ENCODE peak calls at places on chromosome 22, in eight cellular contexts. One of them, this sample, is unnamed.

GRCh38 chr22:23212061-23213030 is 32.0 kb downstream of the BCR start:
- DNase-seq in esophagus squamous epithelium: no peak
- DNase-seq in AG04450: no peak
- DNase-seq in kidney: peak
- DNase-seq in prostate gland: no peak
- DNase-seq in ovary: no peak
- DNase-seq in neural progenitor cell: no peak
- DNase-seq in AG09309: no peak
- DNase-seq in this sample: no peak

GRCh38 chr22:43555561-43556515 is 144.0 kb downstream of the MPPED1 start:
- DNase-seq in esophagus squamous epithelium: no peak
- DNase-seq in AG04450: no peak
- DNase-seq in kidney: no peak
- DNase-seq in prostate gland: no peak
- DNase-seq in ovary: no peak
- DNase-seq in neural progenitor cell: no peak
- DNase-seq in AG09309: no peak
- DNase-seq in this sample: no peak

GRCh38 chr22:33920927-33921575 is 775 bp upstream of the LARGE1 start:
- DNase-seq in esophagus squamous epithelium: peak
- DNase-seq in AG04450: peak
- DNase-seq in kidney: peak
- DNase-seq in prostate gland: peak
- DNase-seq in ovary: peak
- DNase-seq in neural progenitor cell: peak
- DNase-seq in AG09309: peak
- DNase-seq in this sample: peak

GRCh38 chr22:26041931-26042330 is 127.3 kb upstream of the SEZ6L start:
- DNase-seq in esophagus squamous epithelium: no peak
- DNase-seq in AG04450: no peak
- DNase-seq in kidney: no peak
- DNase-seq in prostate gland: no peak
- DNase-seq in ovary: no peak
- DNase-seq in neural progenitor cell: no peak
- DNase-seq in AG09309: no peak
- DNase-seq in this sample: no peak

GRCh38 chr22:34878996-34879395 is 187.0 kb upstream of the ISX start:
- DNase-seq in esophagus squamous epithelium: no peak
- DNase-seq in AG04450: no peak
- DNase-seq in kidney: no peak
- DNase-seq in prostate gland: no peak
- DNase-seq in ovary: no peak
- DNase-seq in neural progenitor cell: no peak
- DNase-seq in AG09309: no peak
- DNase-seq in this sample: no peak

GRCh38 chr22:25111579-25112517 is 87.8 kb upstream of the CRYBB3 start:
- DNase-seq in esophagus squamous epithelium: no peak
- DNase-seq in AG04450: no peak
- DNase-seq in kidney: peak
- DNase-seq in prostate gland: peak
- DNase-seq in ovary: no peak
- DNase-seq in neural progenitor cell: no peak
- DNase-seq in AG09309: no peak
- DNase-seq in this sample: no peak

GRCh38 chr22:37742374-37743092 is 45.7 kb downstream of the TRIOBP start:
- DNase-seq in esophagus squamous epithelium: no peak
- DNase-seq in AG04450: peak
- DNase-seq in kidney: no peak
- DNase-seq in prostate gland: no peak
- DNase-seq in ovary: peak
- DNase-seq in neural progenitor cell: no peak
- DNase-seq in AG09309: peak
- DNase-seq in this sample: peak

GRCh38 chr22:38398609-38399401 is 56.2 kb downstream of the KCNJ4 start:
- DNase-seq in esophagus squamous epithelium: peak
- DNase-seq in AG04450: peak
- DNase-seq in kidney: peak
- DNase-seq in prostate gland: peak
- DNase-seq in ovary: peak
- DNase-seq in neural progenitor cell: peak
- DNase-seq in AG09309: no peak
- DNase-seq in this sample: no peak

GRCh38 chr22:37321288-37321687 is 39.0 kb downstream of the CYTH4 start:
- DNase-seq in esophagus squamous epithelium: no peak
- DNase-seq in AG04450: no peak
- DNase-seq in kidney: no peak
- DNase-seq in prostate gland: no peak
- DNase-seq in ovary: no peak
- DNase-seq in neural progenitor cell: no peak
- DNase-seq in AG09309: no peak
- DNase-seq in this sample: no peak

GRCh38 chr22:40410272-40410671 is 39.9 kb downstream of the SGSM3 start:
- DNase-seq in esophagus squamous epithelium: no peak
- DNase-seq in AG04450: no peak
- DNase-seq in kidney: no peak
- DNase-seq in prostate gland: no peak
- DNase-seq in ovary: peak
- DNase-seq in neural progenitor cell: no peak
- DNase-seq in AG09309: no peak
- DNase-seq in this sample: no peak

GRCh38 chr22:22408731-22409696 is 99.5 kb downstream of the ZNF280B start:
- DNase-seq in esophagus squamous epithelium: no peak
- DNase-seq in AG04450: no peak
- DNase-seq in kidney: no peak
- DNase-seq in prostate gland: no peak
- DNase-seq in ovary: no peak
- DNase-seq in neural progenitor cell: peak
- DNase-seq in AG09309: no peak
- DNase-seq in this sample: no peak

GRCh38 chr22:43642807-43643206 is 169.3 kb downstream of the EFCAB6 start:
- DNase-seq in esophagus squamous epithelium: no peak
- DNase-seq in AG04450: no peak
- DNase-seq in kidney: no peak
- DNase-seq in prostate gland: no peak
- DNase-seq in ovary: no peak
- DNase-seq in neural progenitor cell: no peak
- DNase-seq in AG09309: no peak
- DNase-seq in this sample: no peak

GRCh38 chr22:35308480-35308945 is 8.8 kb downstream of the TOM1 start:
- DNase-seq in esophagus squamous epithelium: no peak
- DNase-seq in AG04450: no peak
- DNase-seq in kidney: no peak
- DNase-seq in prostate gland: no peak
- DNase-seq in ovary: no peak
- DNase-seq in neural progenitor cell: no peak
- DNase-seq in AG09309: no peak
- DNase-seq in this sample: no peak

GRCh38 chr22:22907551-22908494 is 20.2 kb downstream of the IGLL5 start:
- DNase-seq in esophagus squamous epithelium: no peak
- DNase-seq in AG04450: no peak
- DNase-seq in kidney: peak
- DNase-seq in prostate gland: no peak
- DNase-seq in ovary: no peak
- DNase-seq in neural progenitor cell: no peak
- DNase-seq in AG09309: no peak
- DNase-seq in this sample: no peak

GRCh38 chr22:45958971-45959370 is 18.0 kb downstream of the WNT7B start:
- DNase-seq in esophagus squamous epithelium: no peak
- DNase-seq in AG04450: no peak
- DNase-seq in kidney: no peak
- DNase-seq in prostate gland: no peak
- DNase-seq in ovary: no peak
- DNase-seq in neural progenitor cell: no peak
- DNase-seq in AG09309: no peak
- DNase-seq in this sample: no peak

GRCh38 chr22:46142548-46143490 is 7.5 kb upstream of the PPARA start:
- DNase-seq in esophagus squamous epithelium: no peak
- DNase-seq in AG04450: no peak
- DNase-seq in kidney: peak
- DNase-seq in prostate gland: no peak
- DNase-seq in ovary: peak
- DNase-seq in neural progenitor cell: no peak
- DNase-seq in AG09309: no peak
- DNase-seq in this sample: no peak

GRCh38 chr22:17152971-17153370 is 6.1 kb downstream of the HDHD5 start:
- DNase-seq in esophagus squamous epithelium: no peak
- DNase-seq in AG04450: no peak
- DNase-seq in kidney: no peak
- DNase-seq in prostate gland: peak
- DNase-seq in ovary: no peak
- DNase-seq in neural progenitor cell: no peak
- DNase-seq in AG09309: no peak
- DNase-seq in this sample: no peak

GRCh38 chr22:24418786-24419479 is 8.5 kb upstream of the ADORA2A start:
- DNase-seq in esophagus squamous epithelium: no peak
- DNase-seq in AG04450: no peak
- DNase-seq in kidney: peak
- DNase-seq in prostate gland: no peak
- DNase-seq in ovary: no peak
- DNase-seq in neural progenitor cell: no peak
- DNase-seq in AG09309: no peak
- DNase-seq in this sample: no peak

GRCh38 chr22:29342577-29343312 is 27.2 kb upstream of the RASL10A start:
- DNase-seq in esophagus squamous epithelium: no peak
- DNase-seq in AG04450: no peak
- DNase-seq in kidney: no peak
- DNase-seq in prostate gland: peak
- DNase-seq in ovary: no peak
- DNase-seq in neural progenitor cell: no peak
- DNase-seq in AG09309: no peak
- DNase-seq in this sample: no peak

GRCh38 chr22:17601031-17601430 is 27.5 kb downstream of the ATP6V1E1 start:
- DNase-seq in esophagus squamous epithelium: no peak
- DNase-seq in AG04450: no peak
- DNase-seq in kidney: peak
- DNase-seq in prostate gland: peak
- DNase-seq in ovary: no peak
- DNase-seq in neural progenitor cell: no peak
- DNase-seq in AG09309: no peak
- DNase-seq in this sample: no peak

GRCh38 chr22:27057717-27058116 is 400.3 kb downstream of the MIAT start:
- DNase-seq in esophagus squamous epithelium: no peak
- DNase-seq in AG04450: no peak
- DNase-seq in kidney: no peak
- DNase-seq in prostate gland: no peak
- DNase-seq in ovary: no peak
- DNase-seq in neural progenitor cell: no peak
- DNase-seq in AG09309: no peak
- DNase-seq in this sample: no peak
- TF ChIP-seq CTCF in esophagus squamous epithelium: no peak
- TF ChIP-seq CTCF in AG04450: no peak
- TF ChIP-seq CTCF in kidney: no peak
- TF ChIP-seq CTCF in prostate gland: no peak
- TF ChIP-seq CTCF in ovary: no peak
- TF ChIP-seq CTCF in neural progenitor cell: no peak
- TF ChIP-seq CTCF in AG09309: no peak
- TF ChIP-seq CTCF in this sample: no peak

DNA sequence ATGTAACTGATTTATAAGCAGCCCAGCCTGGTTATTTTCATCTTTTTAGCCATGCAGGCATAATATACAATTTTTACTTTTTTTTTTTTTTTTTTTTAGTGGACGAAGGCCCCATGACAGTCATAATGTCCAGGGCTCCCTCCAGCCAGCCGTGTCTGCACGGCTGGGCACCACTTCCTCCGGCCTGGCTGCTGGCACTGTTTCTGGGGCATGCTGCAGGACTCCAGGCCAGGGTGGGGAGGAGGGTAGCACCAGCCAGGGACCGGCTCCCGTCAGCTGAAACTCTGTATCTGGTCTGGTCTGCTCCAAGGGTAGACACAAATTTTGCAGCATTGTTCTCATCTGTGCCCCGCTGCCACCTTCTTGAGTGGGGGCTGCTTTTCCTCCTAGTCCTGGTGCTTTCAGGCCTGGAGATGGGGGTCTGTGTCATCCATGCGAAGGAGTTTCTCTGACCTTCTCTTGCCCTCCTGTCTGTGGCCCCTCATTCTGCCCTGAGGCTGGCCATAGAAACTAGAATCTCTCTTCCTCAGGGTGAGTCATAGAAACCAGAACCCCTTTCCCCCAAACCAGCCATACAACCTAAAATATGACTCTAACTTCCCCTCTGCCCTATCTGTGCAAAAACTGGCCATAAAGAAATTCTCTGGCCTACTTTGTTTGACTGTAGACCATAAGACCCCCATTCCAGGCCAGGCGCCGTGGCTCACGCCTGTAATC is 9.2 kb upstream of the RRP7A start:
- DNase-seq in esophagus squamous epithelium: no peak
- DNase-seq in AG04450: no peak
- DNase-seq in kidney: no peak
- DNase-seq in prostate gland: no peak
- DNase-seq in ovary: no peak
- DNase-seq in neural progenitor cell: no peak
- DNase-seq in AG09309: no peak
- DNase-seq in this sample: no peak
- TF ChIP-seq CTCF in esophagus squamous epithelium: no peak
- TF ChIP-seq CTCF in AG04450: no peak
- TF ChIP-seq CTCF in kidney: no peak
- TF ChIP-seq CTCF in prostate gland: no peak
- TF ChIP-seq CTCF in ovary: no peak
- TF ChIP-seq CTCF in neural progenitor cell: no peak
- TF ChIP-seq CTCF in AG09309: no peak
- TF ChIP-seq CTCF in this sample: no peak

DNA sequence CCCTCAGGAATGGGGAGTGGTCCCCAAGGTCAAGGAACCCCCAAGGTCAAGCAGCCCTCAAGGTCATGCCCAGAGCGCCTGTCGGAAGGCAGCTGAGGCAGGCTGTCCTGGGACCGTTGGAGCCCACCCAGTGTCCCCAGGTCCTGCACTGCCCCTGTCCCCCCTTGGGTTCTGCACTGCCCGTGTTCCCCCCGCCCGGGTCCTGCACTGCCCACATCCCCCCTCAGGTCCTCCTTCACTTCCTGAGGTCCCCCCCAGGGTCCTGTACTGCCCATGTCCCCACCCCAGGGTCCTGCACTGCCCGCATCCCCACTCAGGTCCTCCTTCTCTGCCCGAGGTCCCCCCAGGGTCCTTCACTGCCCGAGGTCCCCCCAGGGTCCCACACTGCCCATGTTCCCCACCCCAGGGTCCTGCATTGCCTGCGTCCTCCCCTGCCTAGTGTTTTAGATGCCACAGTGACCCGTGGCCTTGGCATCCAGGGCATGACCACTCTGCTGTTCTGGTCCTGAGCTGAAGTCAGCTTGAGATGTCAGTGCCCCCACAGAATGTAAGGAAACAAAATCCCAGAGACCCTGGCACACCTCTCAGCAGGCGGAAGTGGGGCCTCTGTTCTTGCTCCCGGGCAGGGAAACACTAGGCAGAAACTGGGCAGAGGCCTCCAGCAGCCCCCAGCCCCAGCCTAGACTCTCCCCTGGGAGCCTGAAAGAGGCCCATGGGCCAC is 1072.9 kb downstream of the BRD1 start:
- DNase-seq in esophagus squamous epithelium: no peak
- DNase-seq in AG04450: no peak
- DNase-seq in kidney: no peak
- DNase-seq in prostate gland: peak
- DNase-seq in ovary: no peak
- DNase-seq in neural progenitor cell: no peak
- DNase-seq in AG09309: no peak
- DNase-seq in this sample: no peak
- TF ChIP-seq CTCF in esophagus squamous epithelium: no peak
- TF ChIP-seq CTCF in AG04450: no peak
- TF ChIP-seq CTCF in kidney: no peak
- TF ChIP-seq CTCF in prostate gland: no peak
- TF ChIP-seq CTCF in ovary: no peak
- TF ChIP-seq CTCF in neural progenitor cell: no peak
- TF ChIP-seq CTCF in AG09309: no peak
- TF ChIP-seq CTCF in this sample: no peak

GRCh38 chr22:21022955-21023614 is 8.1 kb downstream of the P2RX6 start:
- DNase-seq in esophagus squamous epithelium: no peak
- DNase-seq in AG04450: no peak
- DNase-seq in kidney: no peak
- DNase-seq in prostate gland: no peak
- DNase-seq in ovary: no peak
- DNase-seq in neural progenitor cell: no peak
- DNase-seq in AG09309: no peak
- DNase-seq in this sample: no peak
- TF ChIP-seq CTCF in esophagus squamous epithelium: no peak
- TF ChIP-seq CTCF in AG04450: peak
- TF ChIP-seq CTCF in kidney: no peak
- TF ChIP-seq CTCF in prostate gland: no peak
- TF ChIP-seq CTCF in ovary: no peak
- TF ChIP-seq CTCF in neural progenitor cell: no peak
- TF ChIP-seq CTCF in AG09309: no peak
- TF ChIP-seq CTCF in this sample: no peak